ENCODE peak calls at places on chromosome 9, in five cellular contexts. R is activated effector memory CD4-positive, alpha-beta T cell treated with anti-CD3 and anti-CD28 coated beads, Interleukin-2, amount 50 U/mL, for 16 hours; J is activated T-helper 1 cell treated with anti-CD3 and anti-CD28 coated beads, Interleukin-2, amount 50 U/mL, for 16 hours; X is T-helper 1 cell; I is Daoy. W is an unnamed sample.

GRCh38 chr9:20361220-20361619 is 261.1 kb downstream of the MLLT3 start:
- DNase-seq in R (no peak), J (no peak), X (no peak), I (no peak), W (no peak)

GRCh38 chr9:136052433-136052880 is 42.6 kb downstream of the NACC2 start:
- DNase-seq in R (no peak), J (no peak), X (no peak), I (no peak), W (peak)

GRCh38 chr9:89165341-89165740 is 13.3 kb downstream of the SHC3 start:
- DNase-seq in R (no peak), J (no peak), X (no peak), I (no peak), W (no peak)

GRCh38 chr9:98321269-98321668 is 65.8 kb upstream of the TBC1D2 start:
- DNase-seq in R (no peak), J (no peak), X (no peak), I (no peak), W (no peak)

GRCh38 chr9:97041898-97042297 is 3.0 kb upstream of the CTSV start:
- DNase-seq in R (no peak), J (no peak), X (no peak), I (no peak), W (no peak)

GRCh38 chr9:14585730-14586473 is 107.3 kb downstream of the ZDHHC21 start:
- DNase-seq in R (no peak), J (no peak), X (peak), I (no peak), W (no peak)

GRCh38 chr9:88106492-88106891 is 31.8 kb downstream of the SPATA31C2 start:
- DNase-seq in R (no peak), J (no peak), X (peak), I (peak), W (no peak)

GRCh38 chr9:13568446-13568845 is 289.0 kb upstream of the MPDZ start:
- DNase-seq in R (no peak), J (no peak), X (no peak), I (peak), W (no peak)

GRCh38 chr9:78053627-78054026 is 22.0 kb upstream of the GNAQ start:
- DNase-seq in R (no peak), J (no peak), X (peak), I (no peak), W (no peak)

GRCh38 chr9:129036923-129037766 is 719 bp downstream of the MIGA2 start:
- DNase-seq in R (no peak), J (no peak), X (no peak), I (no peak), W (no peak)

GRCh38 chr9:120868339-120868675 is 8.7 kb downstream of the PHF19 start:
- DNase-seq in R (no peak), J (no peak), X (no peak), I (no peak), W (no peak)

GRCh38 chr9:84722388-84722989 is 53.0 kb downstream of the NTRK2 start:
- DNase-seq in R (no peak), J (no peak), X (no peak), I (no peak), W (no peak)

GRCh38 chr9:124658165-124659017 is 112.7 kb downstream of the NR6A1 start:
- DNase-seq in R (no peak), J (no peak), X (peak), I (peak), W (peak)